ENCODE peak calls at places on chromosomes 1 and 21, in nine cellular contexts. R is H9, S is lower lobe of right lung, W is cardiac muscle cell, K is PC-9, X is kidney epithelial cell, L is tibial artery, B is BJ, I is uterus. V is an unnamed sample.
A peak's percentile ranks its signal among the peaks of the same experiment; 100 is the strongest.

GRCh38 chr1:31376374-31377134 is 3.7 kb upstream of the FABP3 start:
- DNase-seq in R (peak; percentile 76), S (no peak), W (peak; percentile 84), K (no peak), X (peak; percentile 89), L (no peak), B (peak; percentile 84), I (no peak), V (no peak)

GRCh38 chr21:30083120-30083945 is 83.3 kb downstream of the CLDN17 start:
- DNase-seq in R (peak; percentile 77), S (no peak), W (no peak), K (no peak), X (no peak), L (no peak), B (no peak), I (no peak), V (no peak)

GRCh38 chr1:27858072-27858948 is 14.0 kb upstream of the THEMIS2 start:
- DNase-seq in R (peak; percentile 84), S (peak; percentile 88), W (peak; percentile 91), K (peak; percentile 58), X (no peak), L (peak; percentile 87), B (peak; percentile 24), I (peak; percentile 74), V (peak; percentile 81)

GRCh38 chr1:114369930-114370329 is 141.1 kb downstream of the TRIM33 start:
- DNase-seq in R (no peak), S (no peak), W (peak; percentile 5), K (no peak), X (no peak), L (no peak), B (peak; percentile 3), I (no peak), V (no peak)

GRCh38 chr1:97834903-97835302 is 85.9 kb downstream of the DPYD start:
- DNase-seq in R (no peak), S (no peak), W (no peak), K (no peak), X (no peak), L (no peak), B (no peak), I (no peak), V (no peak)

GRCh38 chr21:45404726-45405270 is at the start of gene COL18A1:
- DNase-seq in R (peak; percentile 84), S (peak; percentile 64), W (peak; percentile 57), K (no peak), X (no peak), L (peak; percentile 89), B (no peak), I (peak; percentile 73), V (no peak)

GRCh38 chr1:63969461-63969893 is 195.7 kb downstream of the ROR1 start:
- DNase-seq in R (no peak), S (no peak), W (no peak), K (peak; percentile 70), X (peak; percentile 91), L (no peak), B (no peak), I (no peak), V (no peak)

GRCh38 chr1:215568287-215568692 is 1.2 kb downstream of the KCTD3 start:
- DNase-seq in R (no peak), S (no peak), W (peak; percentile 67), K (no peak), X (no peak), L (no peak), B (no peak), I (no peak), V (no peak)

GRCh38 chr1:231872461-231872910 is 245.9 kb downstream of the DISC1 start:
- DNase-seq in R (no peak), S (no peak), W (peak; percentile 76), K (no peak), X (no peak), L (no peak), B (peak; percentile 53), I (no peak), V (no peak)

GRCh38 chr1:100556181-100556580 is 18.2 kb downstream of the GPR88 start:
- DNase-seq in R (no peak), S (no peak), W (no peak), K (no peak), X (no peak), L (no peak), B (no peak), I (no peak), V (no peak)

GRCh38 chr1:117735045-117735992 is 129.5 kb downstream of the TENT5C start:
- DNase-seq in R (no peak), S (no peak), W (peak; percentile 65), K (peak; percentile 59), X (peak; percentile 19), L (no peak), B (peak; percentile 18), I (no peak), V (no peak)

GRCh38 chr21:46092811-46093667 is 4.9 kb upstream of the COL6A2 start:
- DNase-seq in R (no peak), S (no peak), W (no peak), K (no peak), X (no peak), L (no peak), B (no peak), I (peak; percentile 71), V (no peak)

GRCh38 chr1:3717041-3717714 is 35.1 kb upstream of the CCDC27 start:
- DNase-seq in R (no peak), S (no peak), W (no peak), K (no peak), X (no peak), L (no peak), B (no peak), I (no peak), V (no peak)

GRCh38 chr1:197360068-197360467 is 92.0 kb downstream of the CRB1 start:
- DNase-seq in R (no peak), S (no peak), W (peak; percentile 76), K (no peak), X (no peak), L (no peak), B (no peak), I (no peak), V (no peak)

GRCh38 chr1:182061597-182061996 is at the start of gene ZNF648:
- DNase-seq in R (peak; percentile 57), S (no peak), W (no peak), K (no peak), X (no peak), L (no peak), B (no peak), I (no peak), V (no peak)

GRCh38 chr1:50427086-50427817 is 4.0 kb upstream of the DMRTA2 start:
- DNase-seq in R (no peak), S (no peak), W (no peak), K (no peak), X (no peak), L (no peak), B (no peak), I (no peak), V (no peak)

GRCh38 chr1:50425376-50426107 is 2.3 kb upstream of the DMRTA2 start:
- DNase-seq in R (peak; percentile 51), S (no peak), W (peak; percentile 21), K (no peak), X (no peak), L (no peak), B (no peak), I (no peak), V (no peak)

GRCh38 chr1:50427818-50428779 is 4.9 kb upstream of the DMRTA2 start:
- DNase-seq in R (peak; percentile 71), S (no peak), W (no peak), K (no peak), X (no peak), L (no peak), B (no peak), I (no peak), V (no peak)

GRCh38 chr1:50426108-50426700 is 3.0 kb upstream of the DMRTA2 start:
- DNase-seq in R (peak; percentile 40), S (no peak), W (no peak), K (no peak), X (no peak), L (no peak), B (no peak), I (no peak), V (no peak)

GRCh38 chr1:50426702-50427085 is 3.5 kb upstream of the DMRTA2 start:
- DNase-seq in R (no peak), S (no peak), W (no peak), K (no peak), X (no peak), L (no peak), B (no peak), I (no peak), V (no peak)
- H3K27me3 ChIP-seq in R (peaks cover 92% of the 10 kb centered on the region), S (peaks cover 97% of the 10 kb centered on the region), W (peaks cover 100% of the 10 kb centered on the region), K (no peaks in the 10 kb centered on the region), X (peaks cover 87% of the 10 kb centered on the region), L (peaks cover 100% of the 10 kb centered on the region), B (peaks cover 82% of the 10 kb centered on the region), I (peaks cover 96% of the 10 kb centered on the region), V (peaks cover 100% of the 10 kb centered on the region)

DNA sequence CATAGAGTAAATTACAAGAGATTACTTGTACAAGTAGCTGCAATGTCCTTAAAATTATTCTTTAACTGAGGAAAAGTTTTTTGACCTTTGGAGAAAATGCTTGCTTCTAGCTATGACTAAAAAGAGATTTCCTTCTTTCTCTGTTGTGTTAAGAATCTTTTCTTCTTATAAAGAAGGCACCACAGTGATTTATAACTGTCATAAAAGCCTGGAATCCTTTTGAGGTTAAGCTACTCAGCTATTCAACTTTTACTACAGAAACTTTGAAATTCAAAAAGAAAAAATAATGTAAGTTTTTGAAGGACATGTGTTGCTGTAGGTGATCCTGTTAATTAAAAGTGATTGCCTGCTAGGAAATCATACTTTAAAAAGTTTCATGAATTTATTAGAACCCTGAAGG is 94.8 kb upstream of the SMYD2 start:
- DNase-seq in R (no peak), S (no peak), W (no peak), K (no peak), X (no peak), L (no peak), B (no peak), I (no peak), V (no peak)
- H3K27me3 ChIP-seq in R (peaks cover 31% of the 10 kb centered on the region), S (peaks cover 43% of the 10 kb centered on the region), W (peaks cover 48% of the 10 kb centered on the region), K (no peaks in the 10 kb centered on the region), X (peaks cover 34% of the 10 kb centered on the region), L (peaks cover 32% of the 10 kb centered on the region), B (peaks cover 17% of the 10 kb centered on the region), I (peaks cover 9% of the 10 kb centered on the region), V (peaks cover 66% of the 10 kb centered on the region)

GRCh38 chr1:108560143-108560429 is 186 bp downstream of the EEIG2 start:
- DNase-seq in R (no peak), S (no peak), W (no peak), K (no peak), X (no peak), L (no peak), B (no peak), I (no peak), V (no peak)
- H3K27me3 ChIP-seq in R (no peaks in the 10 kb centered on the region), S (no peaks in the 10 kb centered on the region), W (no peaks in the 10 kb centered on the region), K (no peaks in the 10 kb centered on the region), X (no peaks in the 10 kb centered on the region), L (no peaks in the 10 kb centered on the region), B (no peaks in the 10 kb centered on the region), I (no peaks in the 10 kb centered on the region), V (no peaks in the 10 kb centered on the region)

GRCh38 chr1:165899461-165899941 is 72.1 kb downstream of the UCK2 start:
- DNase-seq in R (peak; percentile 19), S (no peak), W (no peak), K (no peak), X (no peak), L (peak; percentile 82), B (no peak), I (no peak), V (no peak)
- H3K27me3 ChIP-seq in R (no peaks in the 10 kb centered on the region), S (no peaks in the 10 kb centered on the region), W (no peaks in the 10 kb centered on the region), K (no peaks in the 10 kb centered on the region), X (no peaks in the 10 kb centered on the region), L (no peaks in the 10 kb centered on the region), B (no peaks in the 10 kb centered on the region), I (no peaks in the 10 kb centered on the region), V (no peaks in the 10 kb centered on the region)

GRCh38 chr1:102977293-102977692 is 131.0 kb downstream of the COL11A1 start:
- DNase-seq in R (no peak), S (no peak), W (no peak), K (no peak), X (no peak), L (no peak), B (no peak), I (no peak), V (no peak)
- H3K27me3 ChIP-seq in R (no peaks in the 10 kb centered on the region), S (no peaks in the 10 kb centered on the region), W (no peaks in the 10 kb centered on the region), K (no peaks in the 10 kb centered on the region), X (no peaks in the 10 kb centered on the region), L (no peaks in the 10 kb centered on the region), B (no peaks in the 10 kb centered on the region), I (no peaks in the 10 kb centered on the region), V (no peaks in the 10 kb centered on the region)